ENCODE peak calls at places on chromosome 14, in nine cellular contexts. L is cardiac muscle cell, W is foreskin fibroblast, Z is OCI-LY7, B is epithelial cell of esophagus, Q is A549, R is fibroblast of lung, D is transverse colon, K is NB4. H is an unnamed sample.

GRCh38 chr14:67524152-67524963 is 8.7 kb upstream of the PLEKHH1 start:
- DNase-seq in L (no peak), W (no peak), Z (no peak), B (peak), Q (no peak), R (no peak), D (peak), K (peak), H (no peak)

GRCh38 chr14:74634481-74634880 is 22.4 kb upstream of the LTBP2 start:
- DNase-seq in L (no peak), W (peak), Z (no peak), B (no peak), Q (no peak), R (no peak), D (no peak), K (no peak), H (no peak)

GRCh38 chr14:91729756-91730155 is 2.1 kb downstream of the CATSPERB start:
- DNase-seq in L (no peak), W (peak), Z (no peak), B (no peak), Q (no peak), R (no peak), D (no peak), K (no peak), H (no peak)

GRCh38 chr14:20606190-20606901 is 15.2 kb upstream of the RNASE12 start:
- DNase-seq in L (peak), W (peak), Z (no peak), B (peak), Q (peak), R (peak), D (peak), K (peak), H (no peak)

GRCh38 chr14:76882646-76883045 is 56.4 kb downstream of the LRRC74A start:
- DNase-seq in L (no peak), W (peak), Z (no peak), B (no peak), Q (no peak), R (peak), D (no peak), K (no peak), H (no peak)

GRCh38 chr14:22344673-22345072 is 244.4 kb downstream of the DAD1 start:
- DNase-seq in L (no peak), W (no peak), Z (no peak), B (no peak), Q (no peak), R (no peak), D (no peak), K (no peak), H (no peak)

GRCh38 chr14:64841772-64842490 is 37.8 kb downstream of the SPTB start:
- DNase-seq in L (peak), W (no peak), Z (no peak), B (no peak), Q (no peak), R (no peak), D (no peak), K (no peak), H (no peak)

GRCh38 chr14:22882529-22883190 is 362 bp upstream of the REM2 start:
- DNase-seq in L (peak), W (peak), Z (peak), B (peak), Q (peak), R (peak), D (peak), K (no peak), H (no peak)

GRCh38 chr14:32939254-32940065 is 781 bp downstream of the NPAS3 start:
- DNase-seq in L (peak), W (peak), Z (no peak), B (peak), Q (no peak), R (peak), D (peak), K (no peak), H (peak)

GRCh38 chr14:75842624-75843023 is 139.2 kb downstream of the TGFB3 start:
- DNase-seq in L (no peak), W (peak), Z (no peak), B (no peak), Q (no peak), R (no peak), D (no peak), K (no peak), H (no peak)

GRCh38 chr14:58738876-58739275 is 101.1 kb downstream of the DACT1 start:
- DNase-seq in L (no peak), W (peak), Z (no peak), B (no peak), Q (no peak), R (no peak), D (no peak), K (no peak), H (no peak)

GRCh38 chr14:73236157-73236556 is 1.1 kb upstream of the PAPLN start:
- DNase-seq in L (no peak), W (no peak), Z (no peak), B (no peak), Q (no peak), R (no peak), D (no peak), K (no peak), H (no peak)

GRCh38 chr14:73234586-73235394 is 2.5 kb upstream of the PAPLN start:
- DNase-seq in L (no peak), W (no peak), Z (no peak), B (no peak), Q (no peak), R (no peak), D (no peak), K (no peak), H (no peak)

GRCh38 chr14:73236752-73237218 is 521 bp upstream of the PAPLN start:
- DNase-seq in L (no peak), W (no peak), Z (no peak), B (no peak), Q (no peak), R (no peak), D (no peak), K (no peak), H (no peak)

GRCh38 chr14:73234029-73234428 is 3.3 kb upstream of the PAPLN start:
- DNase-seq in L (no peak), W (no peak), Z (no peak), B (no peak), Q (no peak), R (no peak), D (no peak), K (no peak), H (no peak)

DNA sequence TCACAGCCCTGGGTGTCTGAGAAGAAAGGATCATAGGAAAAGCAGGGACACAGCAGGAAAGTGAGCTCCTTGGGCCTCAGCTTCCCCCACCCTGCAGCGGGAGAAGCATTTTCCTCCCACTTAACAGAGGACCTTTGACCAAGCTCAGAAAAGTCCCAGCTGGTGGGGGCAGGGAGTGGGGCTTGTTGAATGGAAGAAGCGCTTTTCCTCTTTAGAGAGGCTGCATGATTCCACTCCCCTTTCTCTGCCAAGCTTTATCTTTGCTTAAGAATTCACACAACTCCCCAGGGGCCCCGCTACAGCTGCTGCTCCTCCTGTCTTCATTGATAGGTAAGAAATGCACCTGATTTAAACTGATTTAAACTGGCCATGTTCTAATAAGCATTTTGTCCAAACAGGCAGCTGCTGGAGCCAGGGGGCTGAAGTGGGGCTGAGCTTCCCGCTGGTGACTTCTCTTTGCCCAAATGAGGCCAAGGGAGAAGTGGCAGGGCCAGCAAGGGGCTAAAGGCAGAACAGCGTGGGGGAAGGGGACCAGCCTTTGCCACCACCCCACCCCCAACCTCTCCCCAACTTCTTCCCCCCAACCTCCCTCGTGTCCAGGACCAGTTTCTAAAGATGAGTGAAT is 1.7 kb upstream of the PAPLN start:
- DNase-seq in L (no peak), W (no peak), Z (peak), B (no peak), Q (no peak), R (peak), D (no peak), K (no peak), H (no peak)
- TF ChIP-seq CTCF in L (no peak), W (no peak), Z (no peak), B (no peak), Q (no peak), R (no peak), D (no peak), K (no peak), H (no peak)

GRCh38 chr14:36271222-36271621 is 49.2 kb downstream of the MBIP start:
- DNase-seq in L (no peak), W (no peak), Z (no peak), B (no peak), Q (no peak), R (no peak), D (no peak), K (peak), H (no peak)

GRCh38 chr14:36275741-36276140 is 44.7 kb downstream of the MBIP start:
- DNase-seq in L (no peak), W (no peak), Z (no peak), B (no peak), Q (no peak), R (no peak), D (no peak), K (no peak), H (no peak)

GRCh38 chr14:36270191-36270590 is 50.2 kb downstream of the MBIP start:
- DNase-seq in L (no peak), W (no peak), Z (no peak), B (no peak), Q (no peak), R (no peak), D (no peak), K (no peak), H (no peak)

GRCh38 chr14:36268957-36269734 is 51.3 kb downstream of the MBIP start:
- DNase-seq in L (peak), W (no peak), Z (no peak), B (no peak), Q (no peak), R (no peak), D (no peak), K (no peak), H (no peak)

DNA sequence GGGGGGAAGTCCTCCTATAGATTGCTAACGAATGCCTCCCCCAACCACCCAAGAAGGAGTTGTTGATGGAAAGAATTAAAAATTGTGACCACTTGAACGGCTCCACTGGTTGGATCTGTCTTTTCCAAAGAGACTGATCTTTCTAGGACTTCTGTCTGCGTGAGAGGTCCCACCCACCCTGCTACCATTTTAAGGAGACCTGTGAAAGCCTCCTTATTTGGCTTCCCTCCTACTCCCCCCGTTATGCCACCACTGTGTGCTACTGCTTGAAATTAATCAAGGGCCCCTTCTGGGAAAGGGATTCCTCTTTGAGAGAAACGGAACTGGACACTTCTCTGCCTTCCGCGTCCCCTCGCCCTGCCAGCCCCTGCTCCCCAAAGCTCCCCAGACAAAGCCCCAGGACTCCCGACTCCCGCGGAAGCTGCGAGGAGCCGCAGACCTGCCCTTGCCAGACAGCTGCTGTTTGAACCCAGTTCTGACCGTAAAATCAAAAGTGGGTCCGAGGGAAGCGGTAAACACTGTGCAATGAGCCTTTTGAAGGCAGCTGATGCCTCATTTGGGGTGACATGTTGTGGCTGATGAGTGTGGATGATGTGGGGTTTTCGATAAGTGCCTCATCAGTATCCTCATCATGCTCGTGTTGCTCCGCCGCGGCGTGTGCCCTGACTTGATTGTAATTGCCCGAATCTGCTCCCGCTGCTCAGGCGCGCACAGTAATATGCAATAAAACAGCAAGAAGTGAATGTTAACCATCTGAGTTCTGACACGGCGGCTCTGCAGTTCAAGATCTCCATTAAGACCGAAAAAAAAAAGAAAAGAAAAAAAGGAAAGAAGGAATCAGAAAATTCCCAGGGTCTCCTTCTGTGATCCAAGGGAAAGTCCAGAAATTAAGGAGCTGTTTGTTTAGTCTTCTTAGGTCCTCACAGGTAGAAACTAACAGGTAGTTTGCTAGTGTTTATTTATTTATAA is 48.2 kb downstream of the MBIP start:
- DNase-seq in L (no peak), W (peak), Z (no peak), B (peak), Q (no peak), R (peak), D (peak), K (no peak), H (no peak)
- H3K4me3 ChIP-seq in L (no peak), W (peak), Z (no peak), B (peak), Q (no peak), R (peak), D (no peak), K (no peak), H (no peak)

DNA sequence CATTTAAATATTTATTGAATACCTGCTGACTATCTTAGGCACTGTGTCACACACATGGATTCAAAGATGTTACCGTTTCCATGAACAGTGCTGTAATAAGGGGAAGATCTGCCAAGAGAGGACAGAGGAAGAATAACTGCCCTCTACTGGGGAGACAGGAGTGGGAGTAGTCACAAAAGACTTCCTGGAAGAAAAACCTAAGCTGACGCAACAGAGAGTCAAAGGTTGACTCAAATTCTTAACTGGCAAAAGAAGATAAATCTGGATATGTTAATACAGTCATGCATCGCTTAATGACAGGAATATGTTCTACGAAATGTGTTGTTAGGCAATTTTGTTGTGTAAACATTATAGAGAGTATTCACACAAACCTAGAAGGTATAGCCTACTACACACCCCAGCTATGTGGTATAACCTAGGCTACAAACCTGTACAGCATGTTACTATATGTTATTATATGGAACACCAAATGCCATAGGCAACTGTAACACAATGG is 51.5 kb downstream of the DCAF5 start:
- DNase-seq in L (no peak), W (peak), Z (no peak), B (peak), Q (peak), R (peak), D (no peak), K (peak), H (peak)
- TF ChIP-seq CTCF in L (peak), W (peak), Z (peak), B (peak), Q (peak), R (peak), D (peak), K (peak), H (peak)

DNA sequence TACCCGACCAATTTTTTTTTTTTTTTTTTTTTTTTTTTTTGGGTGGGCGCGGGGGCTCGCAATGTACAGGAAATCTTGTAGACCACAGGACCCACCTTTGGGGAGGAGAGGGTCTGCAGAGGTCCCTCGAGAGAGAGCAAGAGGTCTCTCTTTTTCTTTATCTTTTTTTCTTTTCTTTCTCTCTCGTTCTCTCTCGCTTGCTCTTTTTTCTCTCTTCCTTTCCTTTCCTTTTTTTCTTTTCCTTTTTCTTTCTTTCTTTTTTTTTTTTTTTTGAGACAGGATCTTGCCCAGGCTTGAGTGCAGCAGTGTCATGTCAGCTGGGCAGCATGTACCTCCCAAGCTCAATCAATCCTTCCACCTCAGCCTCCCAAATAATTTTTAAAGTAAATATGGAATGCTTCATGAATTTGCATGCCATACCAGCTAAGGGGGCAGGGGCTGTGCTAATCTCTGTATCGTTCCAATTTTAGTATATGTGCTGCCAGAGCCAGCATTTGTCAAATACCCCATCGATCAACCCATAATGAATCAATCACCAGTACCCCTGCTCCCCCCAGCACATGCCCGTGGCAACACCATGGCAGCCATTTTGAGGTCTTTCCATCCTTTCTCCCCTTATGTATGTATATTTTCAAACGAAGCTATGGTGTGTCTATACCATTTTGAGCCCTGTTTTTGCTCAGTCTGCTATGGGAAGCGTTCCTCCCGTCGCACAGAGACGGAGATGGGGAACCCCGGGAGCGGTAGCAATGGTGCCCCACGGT is 9.3 kb downstream of the PAPLN start:
- DNase-seq in L (no peak), W (no peak), Z (no peak), B (no peak), Q (no peak), R (no peak), D (no peak), K (no peak), H (no peak)
- H3K4me3 ChIP-seq in L (peak), W (peak), Z (peak), B (peak), Q (no peak), R (peak), D (peak), K (peak), H (peak)

GRCh38 chr14:88729159-88729558 is 63.6 kb downstream of the EML5 start:
- DNase-seq in L (no peak), W (peak), Z (no peak), B (no peak), Q (peak), R (peak), D (no peak), K (no peak), H (no peak)
- TF ChIP-seq CTCF in L (peak), W (peak), Z (peak), B (peak), Q (no peak), R (no peak), D (no peak), K (no peak), H (no peak)

GRCh38 chr14:90641111-90642010 is 174.9 kb downstream of the TTC7B start:
- DNase-seq in L (peak), W (no peak), Z (no peak), B (no peak), Q (no peak), R (no peak), D (no peak), K (no peak), H (no peak)
- H3K4me3 ChIP-seq in L (no peak), W (no peak), Z (no peak), B (no peak), Q (no peak), R (no peak), D (no peak), K (no peak), H (no peak)

GRCh38 chr14:94823556-94824341 is 53.8 kb upstream of the GSC start:
- DNase-seq in L (no peak), W (no peak), Z (no peak), B (no peak), Q (peak), R (no peak), D (no peak), K (peak), H (no peak)
- TF ChIP-seq CTCF in L (no peak), W (no peak), Z (no peak), B (no peak), Q (no peak), R (no peak), D (no peak), K (peak), H (no peak)

DNA sequence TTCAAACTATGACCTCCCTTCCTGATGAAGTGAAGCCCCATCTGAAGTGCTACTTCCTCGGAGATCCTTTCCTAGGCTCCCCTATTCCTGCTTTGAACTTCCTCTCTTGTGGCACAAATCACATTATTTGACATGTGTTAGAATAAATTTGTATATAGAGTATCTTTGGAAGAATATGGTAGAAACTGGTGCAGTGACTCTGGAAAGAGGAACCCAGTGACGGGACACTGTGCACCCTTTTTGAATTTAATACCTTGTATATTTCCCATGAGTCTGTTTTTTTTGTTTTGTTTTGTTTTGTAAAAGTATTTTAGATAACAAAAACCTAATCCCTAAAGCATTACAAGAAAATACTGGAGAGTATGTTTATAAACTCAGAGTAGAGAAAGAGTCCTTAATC is 66.3 kb upstream of the SRSF5 start:
- DNase-seq in L (no peak), W (no peak), Z (no peak), B (no peak), Q (no peak), R (no peak), D (no peak), K (no peak), H (no peak)
- H3K4me3 ChIP-seq in L (no peak), W (no peak), Z (no peak), B (no peak), Q (no peak), R (no peak), D (no peak), K (no peak), H (no peak)

DNA sequence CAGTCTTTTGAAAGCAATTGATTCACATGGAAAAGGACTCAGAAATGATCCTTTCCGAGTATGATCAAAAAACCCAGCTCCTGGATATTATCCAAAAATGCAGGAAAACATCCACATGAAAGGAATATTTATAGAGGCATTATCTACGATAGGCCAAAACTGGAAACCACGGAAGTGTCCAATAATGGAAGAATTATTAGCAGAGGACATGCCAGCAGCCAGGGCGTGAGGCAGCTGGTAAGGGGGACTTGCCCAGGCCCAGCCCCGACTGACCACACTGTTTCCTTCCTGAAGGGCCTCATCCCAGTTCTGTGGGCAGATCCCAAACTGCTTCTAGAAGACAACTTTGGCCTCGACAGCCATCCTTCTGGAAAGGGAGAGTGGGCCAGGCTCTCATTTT is 20.5 kb downstream of the ACTN1 start:
- DNase-seq in L (no peak), W (peak), Z (no peak), B (no peak), Q (no peak), R (peak), D (no peak), K (no peak), H (no peak)
- TF ChIP-seq CTCF in L (no peak), W (no peak), Z (no peak), B (no peak), Q (no peak), R (no peak), D (no peak), K (no peak), H (no peak)

H was measured in GM12865.